ENCODE peak calls at places on chromosomes 1 and 21, in five cellular contexts. One of them, this sample, is unnamed. For H3K36me3, the result is how much of the 10 kb centered on the place peaks cover.

GRCh38 chr1:205914730-205915129 is 28.5 kb downstream of the SLC26A9 start:
- DNase-seq in HCT116: no peak
- DNase-seq in Peyer's patch: no peak
- DNase-seq in HepG2: no peak
- DNase-seq in IMR-90: no peak
- DNase-seq in this sample: no peak

GRCh38 chr1:119784127-119784781 is 15.5 kb upstream of the HMGCS2 start:
- DNase-seq in HCT116: no peak
- DNase-seq in Peyer's patch: no peak
- DNase-seq in HepG2: no peak
- DNase-seq in IMR-90: no peak
- DNase-seq in this sample: peak

GRCh38 chr1:54922921-54923421 is 36.0 kb upstream of the DHCR24 start:
- DNase-seq in HCT116: no peak
- DNase-seq in Peyer's patch: no peak
- DNase-seq in HepG2: peak
- DNase-seq in IMR-90: no peak
- DNase-seq in this sample: peak

GRCh38 chr1:176205322-176205914 is 1.7 kb downstream of the COP1 start:
- DNase-seq in HCT116: no peak
- DNase-seq in Peyer's patch: no peak
- DNase-seq in HepG2: no peak
- DNase-seq in IMR-90: peak
- DNase-seq in this sample: no peak

GRCh38 chr21:36478207-36478701 is 1.7 kb downstream of the CLDN14 start:
- DNase-seq in HCT116: no peak
- DNase-seq in Peyer's patch: no peak
- DNase-seq in HepG2: no peak
- DNase-seq in IMR-90: peak
- DNase-seq in this sample: no peak

GRCh38 chr1:48294656-48295055 is 72.1 kb downstream of the SLC5A9 start:
- DNase-seq in HCT116: no peak
- DNase-seq in Peyer's patch: no peak
- DNase-seq in HepG2: no peak
- DNase-seq in IMR-90: no peak
- DNase-seq in this sample: no peak

GRCh38 chr1:155978973-155979429 is 654 bp upstream of the ARHGEF2 start:
- DNase-seq in HCT116: no peak
- DNase-seq in Peyer's patch: no peak
- DNase-seq in HepG2: no peak
- DNase-seq in IMR-90: peak
- DNase-seq in this sample: no peak

GRCh38 chr1:15810073-15810472 is 2.6 kb upstream of the UQCRHL start:
- DNase-seq in HCT116: no peak
- DNase-seq in Peyer's patch: no peak
- DNase-seq in HepG2: no peak
- DNase-seq in IMR-90: no peak
- DNase-seq in this sample: no peak

GRCh38 chr1:117143856-117144255 is 22.3 kb upstream of the TRIM45 start:
- DNase-seq in HCT116: no peak
- DNase-seq in Peyer's patch: no peak
- DNase-seq in HepG2: no peak
- DNase-seq in IMR-90: no peak
- DNase-seq in this sample: no peak

GRCh38 chr21:22725436-22725835 is 1727.2 kb downstream of the NCAM2 start:
- DNase-seq in HCT116: no peak
- DNase-seq in Peyer's patch: no peak
- DNase-seq in HepG2: no peak
- DNase-seq in IMR-90: no peak
- DNase-seq in this sample: no peak

GRCh38 chr1:212727386-212728181 is 27.9 kb upstream of the BATF3 start:
- DNase-seq in HCT116: no peak
- DNase-seq in Peyer's patch: no peak
- DNase-seq in HepG2: no peak
- DNase-seq in IMR-90: peak
- DNase-seq in this sample: no peak

GRCh38 chr1:16067127-16067768 is 6.2 kb downstream of the FAM131C start:
- DNase-seq in HCT116: no peak
- DNase-seq in Peyer's patch: peak
- DNase-seq in HepG2: peak
- DNase-seq in IMR-90: peak
- DNase-seq in this sample: no peak

GRCh38 chr1:43622901-43623780 is 26.8 kb upstream of the KDM4A start:
- DNase-seq in HCT116: no peak
- DNase-seq in Peyer's patch: no peak
- DNase-seq in HepG2: no peak
- DNase-seq in IMR-90: no peak
- DNase-seq in this sample: no peak

GRCh38 chr1:43622471-43622870 is 27.5 kb upstream of the KDM4A start:
- DNase-seq in HCT116: no peak
- DNase-seq in Peyer's patch: no peak
- DNase-seq in HepG2: no peak
- DNase-seq in IMR-90: peak
- DNase-seq in this sample: no peak

GRCh38 chr1:43621386-43621785 is 28.6 kb upstream of the KDM4A start:
- DNase-seq in HCT116: no peak
- DNase-seq in Peyer's patch: no peak
- DNase-seq in HepG2: no peak
- DNase-seq in IMR-90: no peak
- DNase-seq in this sample: no peak

GRCh38 chr1:43621861-43622260 is 28.1 kb upstream of the KDM4A start:
- DNase-seq in HCT116: no peak
- DNase-seq in Peyer's patch: no peak
- DNase-seq in HepG2: no peak
- DNase-seq in IMR-90: no peak
- DNase-seq in this sample: no peak

GRCh38 chr1:43625063-43625780 is 24.7 kb upstream of the KDM4A start:
- DNase-seq in HCT116: no peak
- DNase-seq in Peyer's patch: no peak
- DNase-seq in HepG2: no peak
- DNase-seq in IMR-90: no peak
- DNase-seq in this sample: no peak
- H3K36me3 ChIP-seq in HCT116: under half
- H3K36me3 ChIP-seq in Peyer's patch: under half
- H3K36me3 ChIP-seq in HepG2: under half
- H3K36me3 ChIP-seq in IMR-90: under half
- H3K36me3 ChIP-seq in this sample: under half

DNA sequence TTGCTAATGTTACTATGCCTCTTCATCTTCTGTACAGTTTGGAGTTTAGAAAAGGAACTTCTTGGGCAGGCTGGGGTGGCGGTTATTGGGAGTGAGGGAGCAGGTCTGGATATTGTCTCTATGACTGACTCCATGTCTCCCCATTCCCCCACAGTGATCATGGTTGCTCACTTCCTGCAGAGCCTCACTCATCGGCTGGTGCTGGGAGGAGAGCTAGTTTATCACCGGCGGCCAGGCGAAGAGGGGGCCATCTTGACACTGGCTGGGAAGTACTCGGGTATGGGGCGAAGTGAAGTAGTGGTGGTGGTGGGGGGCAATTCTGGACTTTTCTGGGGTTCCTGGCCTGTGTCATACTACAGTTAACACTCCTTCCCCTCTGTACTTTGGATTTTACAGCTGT is 2.2 kb downstream of the TOMM40L start:
- DNase-seq in HCT116: no peak
- DNase-seq in Peyer's patch: no peak
- DNase-seq in HepG2: no peak
- DNase-seq in IMR-90: no peak
- DNase-seq in this sample: no peak
- H3K4me3 ChIP-seq in HCT116: no peak
- H3K4me3 ChIP-seq in Peyer's patch: no peak
- H3K4me3 ChIP-seq in HepG2: no peak
- H3K4me3 ChIP-seq in IMR-90: no peak
- H3K4me3 ChIP-seq in this sample: no peak

DNA sequence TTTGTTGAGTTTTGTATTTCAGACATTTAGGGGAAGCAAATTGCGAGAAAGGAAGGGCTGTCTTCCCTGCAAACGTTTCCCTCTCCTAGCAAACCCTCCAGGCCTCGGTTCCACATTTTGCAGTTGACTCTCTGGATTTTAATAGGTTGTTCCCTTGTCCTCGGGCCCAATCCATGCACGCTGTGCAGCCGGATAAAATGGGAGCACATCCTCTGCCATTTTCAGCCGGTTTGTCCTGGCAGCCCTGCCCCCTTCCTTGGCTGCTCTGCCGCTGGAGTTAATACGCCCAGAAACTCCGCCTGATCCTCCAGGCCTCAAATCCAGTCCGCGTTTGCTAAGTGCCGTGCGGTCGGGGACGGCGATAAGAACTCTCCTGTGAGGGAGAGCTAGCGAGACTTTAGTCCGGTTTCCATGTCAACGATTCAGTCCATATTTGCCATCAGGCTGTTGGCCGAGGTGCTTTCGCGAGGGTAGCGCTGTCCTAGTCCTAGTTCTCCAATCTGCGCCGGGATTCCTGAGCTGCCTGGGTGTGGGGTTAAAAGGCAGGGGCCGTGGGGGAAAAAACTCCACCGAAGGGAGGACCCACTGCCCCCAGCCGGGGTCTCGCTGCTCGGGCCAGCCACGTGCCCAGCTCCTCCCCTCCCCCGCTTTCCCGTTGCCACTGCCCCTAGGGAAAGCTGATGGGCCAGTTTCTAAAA is 2.9 kb upstream of the ARID1A start:
- DNase-seq in HCT116: peak
- DNase-seq in Peyer's patch: peak
- DNase-seq in HepG2: peak
- DNase-seq in IMR-90: peak
- DNase-seq in this sample: peak
- TF ChIP-seq POLR2A in HCT116: peak
- TF ChIP-seq POLR2A in Peyer's patch: peak
- TF ChIP-seq POLR2A in HepG2: peak
- TF ChIP-seq POLR2A in IMR-90: peak
- TF ChIP-seq POLR2A in this sample: no peak

GRCh38 chr1:151171190-151171589 is 4.6 kb downstream of the TMOD4 start:
- DNase-seq in HCT116: no peak
- DNase-seq in Peyer's patch: no peak
- DNase-seq in HepG2: no peak
- DNase-seq in IMR-90: no peak
- DNase-seq in this sample: no peak
- H3K36me3 ChIP-seq in HCT116: under half
- H3K36me3 ChIP-seq in Peyer's patch: under half
- H3K36me3 ChIP-seq in HepG2: under half
- H3K36me3 ChIP-seq in IMR-90: under half
- H3K36me3 ChIP-seq in this sample: under half

This sample was measured in prostate gland.